ENCODE peak calls at places on chromosomes 13 and 19, in eight cellular contexts. One of them, this sample, is unnamed.

GRCh38 chr13:113971471-113972231 is 2.2 kb downstream of the C13orf46 start:
- DNase-seq in heart left ventricle: no peak
- DNase-seq in HCT116: no peak
- DNase-seq in spleen: peak; percentile 73
- DNase-seq in adrenal gland: no peak
- DNase-seq in sigmoid colon: peak; percentile 61
- DNase-seq in esophagus squamous epithelium: no peak
- DNase-seq in GM12891: no peak
- DNase-seq in this sample: no peak

GRCh38 chr19:14147797-14148605 is 11.6 kb upstream of the ASF1B start:
- DNase-seq in heart left ventricle: peak; percentile 84
- DNase-seq in HCT116: peak; percentile 36
- DNase-seq in spleen: peak; percentile 88
- DNase-seq in adrenal gland: peak; percentile 75
- DNase-seq in sigmoid colon: peak; percentile 91
- DNase-seq in esophagus squamous epithelium: no peak
- DNase-seq in GM12891: peak; percentile 71
- DNase-seq in this sample: peak; percentile 52

GRCh38 chr13:110907301-110907700 is 7.6 kb downstream of the ANKRD10 start:
- DNase-seq in heart left ventricle: no peak
- DNase-seq in HCT116: no peak
- DNase-seq in spleen: no peak
- DNase-seq in adrenal gland: no peak
- DNase-seq in sigmoid colon: no peak
- DNase-seq in esophagus squamous epithelium: no peak
- DNase-seq in GM12891: no peak
- DNase-seq in this sample: no peak

GRCh38 chr19:5466072-5466471 is 10.9 kb downstream of the ZNRF4 start:
- DNase-seq in heart left ventricle: peak; percentile 48
- DNase-seq in HCT116: no peak
- DNase-seq in spleen: no peak
- DNase-seq in adrenal gland: no peak
- DNase-seq in sigmoid colon: no peak
- DNase-seq in esophagus squamous epithelium: no peak
- DNase-seq in GM12891: no peak
- DNase-seq in this sample: no peak

GRCh38 chr13:54492995-54493394 is 1464.4 kb downstream of the OLFM4 start:
- DNase-seq in heart left ventricle: no peak
- DNase-seq in HCT116: no peak
- DNase-seq in spleen: no peak
- DNase-seq in adrenal gland: no peak
- DNase-seq in sigmoid colon: no peak
- DNase-seq in esophagus squamous epithelium: no peak
- DNase-seq in GM12891: no peak
- DNase-seq in this sample: no peak

GRCh38 chr13:80603351-80603750 is 262.4 kb upstream of the SPRY2 start:
- DNase-seq in heart left ventricle: no peak
- DNase-seq in HCT116: no peak
- DNase-seq in spleen: no peak
- DNase-seq in adrenal gland: no peak
- DNase-seq in sigmoid colon: no peak
- DNase-seq in esophagus squamous epithelium: no peak
- DNase-seq in GM12891: no peak
- DNase-seq in this sample: no peak

GRCh38 chr13:76976488-76976887 is 15.4 kb upstream of the CLN5 start:
- DNase-seq in heart left ventricle: no peak
- DNase-seq in HCT116: no peak
- DNase-seq in spleen: no peak
- DNase-seq in adrenal gland: no peak
- DNase-seq in sigmoid colon: no peak
- DNase-seq in esophagus squamous epithelium: no peak
- DNase-seq in GM12891: no peak
- DNase-seq in this sample: no peak

GRCh38 chr13:38602261-38602660 is 84.6 kb upstream of the FREM2 start:
- DNase-seq in heart left ventricle: no peak
- DNase-seq in HCT116: no peak
- DNase-seq in spleen: no peak
- DNase-seq in adrenal gland: no peak
- DNase-seq in sigmoid colon: no peak
- DNase-seq in esophagus squamous epithelium: no peak
- DNase-seq in GM12891: no peak
- DNase-seq in this sample: no peak

GRCh38 chr13:35826626-35827254 is 304.4 kb downstream of the DCLK1 start:
- DNase-seq in heart left ventricle: no peak
- DNase-seq in HCT116: peak; percentile 22
- DNase-seq in spleen: no peak
- DNase-seq in adrenal gland: no peak
- DNase-seq in sigmoid colon: no peak
- DNase-seq in esophagus squamous epithelium: no peak
- DNase-seq in GM12891: no peak
- DNase-seq in this sample: no peak

GRCh38 chr19:8221161-8221560 is 12.0 kb downstream of the CERS4 start:
- DNase-seq in heart left ventricle: no peak
- DNase-seq in HCT116: no peak
- DNase-seq in spleen: no peak
- DNase-seq in adrenal gland: no peak
- DNase-seq in sigmoid colon: no peak
- DNase-seq in esophagus squamous epithelium: no peak
- DNase-seq in GM12891: no peak
- DNase-seq in this sample: no peak

GRCh38 chr13:113546571-113547247 is 37.8 kb upstream of the TFDP1 start:
- DNase-seq in heart left ventricle: peak; percentile 64
- DNase-seq in HCT116: no peak
- DNase-seq in spleen: peak; percentile 71
- DNase-seq in adrenal gland: no peak
- DNase-seq in sigmoid colon: no peak
- DNase-seq in esophagus squamous epithelium: no peak
- DNase-seq in GM12891: no peak
- DNase-seq in this sample: no peak

GRCh38 chr19:22532388-22533310 is 101.5 kb upstream of the ZNF492 start:
- DNase-seq in heart left ventricle: peak; percentile 68
- DNase-seq in HCT116: no peak
- DNase-seq in spleen: no peak
- DNase-seq in adrenal gland: peak; percentile 82
- DNase-seq in sigmoid colon: peak; percentile 97
- DNase-seq in esophagus squamous epithelium: no peak
- DNase-seq in GM12891: no peak
- DNase-seq in this sample: no peak

GRCh38 chr19:50794778-50795664 is 4.8 kb downstream of the ACP4 start:
- DNase-seq in heart left ventricle: no peak
- DNase-seq in HCT116: no peak
- DNase-seq in spleen: no peak
- DNase-seq in adrenal gland: no peak
- DNase-seq in sigmoid colon: no peak
- DNase-seq in esophagus squamous epithelium: no peak
- DNase-seq in GM12891: no peak
- DNase-seq in this sample: no peak

GRCh38 chr13:110923777-110924638 is 9.1 kb upstream of the ANKRD10 start:
- DNase-seq in heart left ventricle: no peak
- DNase-seq in HCT116: no peak
- DNase-seq in spleen: no peak
- DNase-seq in adrenal gland: no peak
- DNase-seq in sigmoid colon: no peak
- DNase-seq in esophagus squamous epithelium: no peak
- DNase-seq in GM12891: no peak
- DNase-seq in this sample: no peak

GRCh38 chr13:113632706-113633484 is 25.1 kb downstream of the ATP4B start:
- DNase-seq in heart left ventricle: peak; percentile 7
- DNase-seq in HCT116: no peak
- DNase-seq in spleen: peak; percentile 41
- DNase-seq in adrenal gland: no peak
- DNase-seq in sigmoid colon: peak; percentile 40
- DNase-seq in esophagus squamous epithelium: no peak
- DNase-seq in GM12891: no peak
- DNase-seq in this sample: no peak

GRCh38 chr19:43673702-43674629 is 4.0 kb upstream of the PLAUR start:
- DNase-seq in heart left ventricle: no peak
- DNase-seq in HCT116: no peak
- DNase-seq in spleen: peak; percentile 80
- DNase-seq in adrenal gland: no peak
- DNase-seq in sigmoid colon: no peak
- DNase-seq in esophagus squamous epithelium: no peak
- DNase-seq in GM12891: no peak
- DNase-seq in this sample: no peak

GRCh38 chr19:43675269-43675879 is 5.4 kb upstream of the PLAUR start:
- DNase-seq in heart left ventricle: no peak
- DNase-seq in HCT116: peak; percentile 92
- DNase-seq in spleen: no peak
- DNase-seq in adrenal gland: no peak
- DNase-seq in sigmoid colon: no peak
- DNase-seq in esophagus squamous epithelium: no peak
- DNase-seq in GM12891: no peak
- DNase-seq in this sample: peak; percentile 72

GRCh38 chr19:43674630-43674982 is 4.6 kb upstream of the PLAUR start:
- DNase-seq in heart left ventricle: no peak
- DNase-seq in HCT116: no peak
- DNase-seq in spleen: no peak
- DNase-seq in adrenal gland: no peak
- DNase-seq in sigmoid colon: no peak
- DNase-seq in esophagus squamous epithelium: no peak
- DNase-seq in GM12891: no peak
- DNase-seq in this sample: no peak

GRCh38 chr19:43678512-43678911 is 8.5 kb upstream of the PLAUR start:
- DNase-seq in heart left ventricle: no peak
- DNase-seq in HCT116: no peak
- DNase-seq in spleen: no peak
- DNase-seq in adrenal gland: no peak
- DNase-seq in sigmoid colon: no peak
- DNase-seq in esophagus squamous epithelium: no peak
- DNase-seq in GM12891: no peak
- DNase-seq in this sample: no peak

GRCh38 chr19:43675906-43676305 is 5.9 kb upstream of the PLAUR start:
- DNase-seq in heart left ventricle: no peak
- DNase-seq in HCT116: no peak
- DNase-seq in spleen: no peak
- DNase-seq in adrenal gland: no peak
- DNase-seq in sigmoid colon: no peak
- DNase-seq in esophagus squamous epithelium: no peak
- DNase-seq in GM12891: no peak
- DNase-seq in this sample: no peak
- TF ChIP-seq POLR2A in heart left ventricle: no peak
- TF ChIP-seq POLR2A in HCT116: no peak
- TF ChIP-seq POLR2A in spleen: no peak
- TF ChIP-seq POLR2A in adrenal gland: no peak
- TF ChIP-seq POLR2A in sigmoid colon: no peak
- TF ChIP-seq POLR2A in esophagus squamous epithelium: no peak
- TF ChIP-seq POLR2A in GM12891: no peak
- TF ChIP-seq POLR2A in this sample: no peak

DNA sequence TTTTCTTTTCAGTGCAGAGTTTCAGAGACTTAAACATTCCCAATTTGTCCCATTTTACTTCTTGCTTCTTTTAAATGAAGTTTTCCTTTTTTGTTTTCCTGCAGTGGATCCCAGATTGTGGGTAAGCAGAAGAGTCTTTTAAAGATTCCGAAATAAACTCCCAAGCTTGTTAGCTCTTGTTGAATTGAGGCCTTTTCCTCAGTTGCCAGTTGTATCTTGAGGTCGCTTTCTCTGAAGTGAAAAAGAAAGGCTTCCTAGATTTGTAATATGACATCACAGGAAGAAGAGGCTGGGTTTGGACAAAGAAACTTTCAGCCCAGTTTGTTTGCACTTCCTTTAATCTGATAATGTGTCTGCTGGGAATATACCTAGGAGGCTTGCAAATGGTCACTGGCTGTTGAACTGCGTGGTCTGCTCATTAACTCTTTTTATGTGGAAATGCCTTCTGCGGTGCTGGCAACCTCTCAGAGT is at the start of gene LPAR6:
- DNase-seq in heart left ventricle: no peak
- DNase-seq in HCT116: no peak
- DNase-seq in spleen: no peak
- DNase-seq in adrenal gland: peak; percentile 30
- DNase-seq in sigmoid colon: no peak
- DNase-seq in esophagus squamous epithelium: no peak
- DNase-seq in GM12891: no peak
- DNase-seq in this sample: no peak
- TF ChIP-seq POLR2A in heart left ventricle: peak; percentile 85
- TF ChIP-seq POLR2A in HCT116: no peak
- TF ChIP-seq POLR2A in spleen: no peak
- TF ChIP-seq POLR2A in adrenal gland: peak; percentile 72
- TF ChIP-seq POLR2A in sigmoid colon: peak; percentile 71
- TF ChIP-seq POLR2A in esophagus squamous epithelium: peak; percentile 82
- TF ChIP-seq POLR2A in GM12891: no peak
- TF ChIP-seq POLR2A in this sample: no peak

GRCh38 chr19:2507109-2507508 is 31.2 kb downstream of the GADD45B start:
- DNase-seq in heart left ventricle: no peak
- DNase-seq in HCT116: peak; percentile 75
- DNase-seq in spleen: no peak
- DNase-seq in adrenal gland: no peak
- DNase-seq in sigmoid colon: no peak
- DNase-seq in esophagus squamous epithelium: no peak
- DNase-seq in GM12891: no peak
- DNase-seq in this sample: no peak
- TF ChIP-seq POLR2A in heart left ventricle: no peak
- TF ChIP-seq POLR2A in HCT116: no peak
- TF ChIP-seq POLR2A in spleen: no peak
- TF ChIP-seq POLR2A in adrenal gland: no peak
- TF ChIP-seq POLR2A in sigmoid colon: no peak
- TF ChIP-seq POLR2A in esophagus squamous epithelium: no peak
- TF ChIP-seq POLR2A in GM12891: no peak
- TF ChIP-seq POLR2A in this sample: no peak

GRCh38 chr19:2962018-2962670 is 15.2 kb upstream of the TLE6 start:
- DNase-seq in heart left ventricle: peak; percentile 45
- DNase-seq in HCT116: peak; percentile 68
- DNase-seq in spleen: no peak
- DNase-seq in adrenal gland: no peak
- DNase-seq in sigmoid colon: no peak
- DNase-seq in esophagus squamous epithelium: no peak
- DNase-seq in GM12891: peak; percentile 51
- DNase-seq in this sample: no peak

GRCh38 chr19:2967972-2968371 is 9.4 kb upstream of the TLE6 start:
- DNase-seq in heart left ventricle: no peak
- DNase-seq in HCT116: no peak
- DNase-seq in spleen: no peak
- DNase-seq in adrenal gland: no peak
- DNase-seq in sigmoid colon: no peak
- DNase-seq in esophagus squamous epithelium: no peak
- DNase-seq in GM12891: no peak
- DNase-seq in this sample: no peak

GRCh38 chr19:2963122-2963521 is 14.2 kb upstream of the TLE6 start:
- DNase-seq in heart left ventricle: no peak
- DNase-seq in HCT116: no peak
- DNase-seq in spleen: no peak
- DNase-seq in adrenal gland: no peak
- DNase-seq in sigmoid colon: no peak
- DNase-seq in esophagus squamous epithelium: no peak
- DNase-seq in GM12891: no peak
- DNase-seq in this sample: no peak

GRCh38 chr19:2969104-2969504 is 8.3 kb upstream of the TLE6 start:
- DNase-seq in heart left ventricle: peak; percentile 81
- DNase-seq in HCT116: no peak
- DNase-seq in spleen: no peak
- DNase-seq in adrenal gland: peak; percentile 65
- DNase-seq in sigmoid colon: peak; percentile 86
- DNase-seq in esophagus squamous epithelium: no peak
- DNase-seq in GM12891: no peak
- DNase-seq in this sample: no peak

DNA sequence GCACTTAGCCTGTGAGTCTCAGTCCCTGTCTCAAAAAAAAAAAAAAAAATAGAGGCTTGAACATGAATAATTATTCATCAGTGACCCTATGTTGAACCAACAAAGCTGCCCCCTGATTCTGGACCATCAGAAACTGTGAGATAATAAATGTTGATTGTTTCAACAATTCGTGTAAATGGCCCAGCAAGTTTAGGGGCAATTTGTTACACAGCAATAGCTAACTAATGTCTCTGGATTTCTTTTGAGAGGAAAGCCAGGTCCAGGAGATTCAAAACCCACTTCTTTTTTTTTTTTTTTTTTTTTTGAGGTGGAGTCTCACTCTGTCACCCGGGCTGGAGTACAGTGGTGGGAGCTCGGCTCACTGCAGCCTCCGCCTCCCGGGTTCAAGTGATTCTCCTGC is 12.5 kb upstream of the TLE6 start:
- DNase-seq in heart left ventricle: no peak
- DNase-seq in HCT116: no peak
- DNase-seq in spleen: no peak
- DNase-seq in adrenal gland: no peak
- DNase-seq in sigmoid colon: no peak
- DNase-seq in esophagus squamous epithelium: no peak
- DNase-seq in GM12891: no peak
- DNase-seq in this sample: no peak
- TF ChIP-seq POLR2A in heart left ventricle: no peak
- TF ChIP-seq POLR2A in HCT116: no peak
- TF ChIP-seq POLR2A in spleen: no peak
- TF ChIP-seq POLR2A in adrenal gland: no peak
- TF ChIP-seq POLR2A in sigmoid colon: no peak
- TF ChIP-seq POLR2A in esophagus squamous epithelium: no peak
- TF ChIP-seq POLR2A in GM12891: no peak
- TF ChIP-seq POLR2A in this sample: no peak